ENCODE peak calls at places on chromosomes 16 and 17, in six cellular contexts. V, B, C, A, N and R are unnamed samples.

GRCh38 chr17:45759761-45760160 is 24.4 kb upstream of the CRHR1 start:
- DNase-seq in V (no peak), B (peak), C (peak), A (no peak), N (no peak), R (peak)

GRCh38 chr16:10744370-10745030 is 858 bp downstream of the NUBP1 start:
- DNase-seq in V (peak), B (peak), C (peak), A (no peak), N (no peak), R (peak)

GRCh38 chr17:79700574-79700973 is 30.2 kb upstream of the ENPP7 start:
- DNase-seq in V (no peak), B (no peak), C (no peak), A (no peak), N (no peak), R (no peak)

GRCh38 chr17:39618956-39619785 is 7.6 kb upstream of the PPP1R1B start:
- DNase-seq in V (no peak), B (no peak), C (no peak), A (no peak), N (peak), R (no peak)

GRCh38 chr17:73323622-73324455 is 12.0 kb upstream of the CDC42EP4 start:
- DNase-seq in V (peak), B (no peak), C (no peak), A (no peak), N (no peak), R (no peak)

GRCh38 chr17:28087743-28088142 is 45.3 kb downstream of the NLK start:
- DNase-seq in V (no peak), B (no peak), C (no peak), A (no peak), N (no peak), R (no peak)

GRCh38 chr16:77289331-77289809 is 90.2 kb downstream of the SYCE1L start:
- DNase-seq in V (peak), B (no peak), C (peak), A (no peak), N (no peak), R (no peak)

GRCh38 chr17:80047176-80047575 is 10.7 kb downstream of the CCDC40 start:
- DNase-seq in V (no peak), B (no peak), C (no peak), A (no peak), N (no peak), R (no peak)

GRCh38 chr16:30946671-30947532 is 2.0 kb upstream of the ORAI3 start:
- DNase-seq in V (no peak), B (no peak), C (no peak), A (no peak), N (no peak), R (no peak)

GRCh38 chr17:44779211-44780025 is 20.6 kb downstream of the ADAM11 start:
- DNase-seq in V (peak), B (peak), C (peak), A (peak), N (peak), R (peak)

GRCh38 chr17:21417921-21418320 is 41.8 kb downstream of the KCNJ12 start:
- DNase-seq in V (no peak), B (no peak), C (no peak), A (no peak), N (no peak), R (no peak)

GRCh38 chr16:88549671-88550643 is 20.2 kb upstream of the ZC3H18 start:
- DNase-seq in V (no peak), B (no peak), C (no peak), A (no peak), N (no peak), R (no peak)

GRCh38 chr17:19403021-19403420 is 8.0 kb upstream of the RNF112 start:
- DNase-seq in V (no peak), B (no peak), C (no peak), A (no peak), N (no peak), R (no peak)
- TF ChIP-seq BHLHE40 in V (no peak), B (no peak), C (no peak), A (no peak), N (no peak), R (no peak)

DNA sequence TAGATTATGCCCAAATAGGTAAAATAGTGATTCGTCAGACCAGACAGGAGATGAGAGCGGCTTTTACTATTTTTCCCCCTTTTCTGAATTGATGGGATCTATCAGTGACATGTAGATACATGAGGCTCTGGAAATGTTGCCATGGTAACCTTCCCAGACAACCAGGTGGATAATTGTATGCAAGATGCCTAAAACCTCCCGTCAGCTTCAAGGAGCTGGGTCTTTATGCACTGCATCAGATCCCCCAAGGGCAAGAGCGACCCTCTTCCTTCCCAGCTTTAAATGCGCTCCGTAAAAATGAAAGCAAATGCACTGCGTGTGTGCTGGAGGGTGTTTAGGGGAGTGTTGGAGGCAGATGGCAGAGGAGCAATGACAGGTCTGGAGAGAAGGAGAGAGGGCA is 461.9 kb upstream of the HSBP1 start:
- DNase-seq in V (no peak), B (no peak), C (no peak), A (no peak), N (no peak), R (no peak)
- TF ChIP-seq BHLHE40 in V (no peak), B (no peak), C (no peak), A (no peak), N (no peak), R (no peak)

GRCh38 chr16:12059216-12059769 is 82.8 kb downstream of the SNX29 start:
- DNase-seq in V (no peak), B (no peak), C (no peak), A (no peak), N (peak), R (no peak)

GRCh38 chr16:12063004-12063395 is 86.5 kb downstream of the SNX29 start:
- DNase-seq in V (no peak), B (no peak), C (no peak), A (no peak), N (no peak), R (no peak)

GRCh38 chr16:12062343-12063003 is 85.9 kb downstream of the SNX29 start:
- DNase-seq in V (peak), B (no peak), C (no peak), A (no peak), N (no peak), R (no peak)

GRCh38 chr16:12061336-12062055 is 85.0 kb downstream of the SNX29 start:
- DNase-seq in V (peak), B (no peak), C (no peak), A (no peak), N (no peak), R (no peak)

DNA sequence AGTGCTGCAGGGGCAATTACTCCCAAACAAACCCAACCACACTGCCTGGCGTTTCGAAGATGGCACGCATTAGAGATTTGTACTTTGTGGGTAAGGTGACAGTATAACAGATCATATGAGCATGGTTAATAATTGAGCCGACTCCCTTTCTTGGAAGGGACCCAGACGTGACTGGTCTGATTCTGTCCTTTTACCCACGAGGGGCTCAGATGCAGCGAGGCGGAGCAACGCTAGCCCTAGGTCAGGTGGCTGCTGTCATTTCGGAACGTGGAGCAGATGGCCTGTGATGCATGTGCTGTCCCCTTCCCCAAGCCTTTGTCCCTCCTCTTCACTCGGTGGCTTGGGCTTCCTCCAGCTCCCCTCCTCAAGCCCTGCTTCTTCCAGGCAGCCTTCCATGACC is 84.2 kb downstream of the SNX29 start:
- DNase-seq in V (no peak), B (no peak), C (no peak), A (peak), N (no peak), R (no peak)
- TF ChIP-seq BHLHE40 in V (no peak), B (no peak), C (no peak), A (no peak), N (no peak), R (no peak)

DNA sequence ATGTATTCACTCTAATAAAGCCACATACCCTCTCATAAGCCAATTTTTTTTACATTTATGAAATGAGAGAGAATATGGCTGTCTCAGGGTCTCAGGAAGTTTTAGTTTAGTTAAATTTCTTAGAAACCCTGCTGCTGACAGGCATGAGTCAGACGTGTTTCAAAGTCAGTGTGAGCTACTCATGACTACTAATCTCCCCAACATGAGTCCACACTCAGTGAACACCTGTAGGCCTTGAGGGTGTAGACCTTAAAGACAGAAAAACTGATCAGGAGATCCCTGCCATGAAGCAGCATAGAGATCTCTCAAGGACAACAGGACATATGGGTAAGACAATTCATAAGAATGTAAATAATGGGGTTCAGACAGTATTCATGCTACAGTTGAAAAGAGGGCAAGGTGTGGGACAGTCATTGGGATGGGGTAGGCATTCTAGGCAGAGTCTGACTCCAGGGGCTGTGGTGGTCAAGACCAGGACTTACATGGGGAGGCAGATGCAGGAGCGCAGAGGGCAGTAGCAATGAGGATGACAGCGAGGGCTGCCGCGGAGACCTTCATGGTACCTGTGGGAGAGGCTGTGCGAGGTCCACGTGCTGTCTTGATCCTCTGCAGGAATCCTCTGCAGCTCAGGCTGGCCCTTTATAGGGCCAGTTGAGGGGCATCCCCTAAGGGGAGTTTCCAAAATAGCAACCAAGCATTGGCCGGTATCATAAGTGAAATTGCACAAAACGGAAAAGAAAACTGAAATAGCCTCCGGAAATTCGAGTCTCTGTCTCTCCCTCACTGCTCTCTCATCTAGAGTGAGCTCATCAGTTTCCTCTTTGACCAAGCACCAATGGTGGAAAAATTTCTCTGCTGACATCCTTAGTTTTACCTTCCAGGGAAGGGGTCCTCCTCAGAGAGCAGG is at the start of gene CCL5:
- DNase-seq in V (peak), B (peak), C (no peak), A (peak), N (no peak), R (no peak)
- TF ChIP-seq BHLHE40 in V (no peak), B (no peak), C (no peak), A (peak), N (no peak), R (no peak)

GRCh38 chr17:30345527-30346075 is 11.7 kb upstream of the TMIGD1 start:
- DNase-seq in V (no peak), B (peak), C (no peak), A (no peak), N (peak), R (no peak)

GRCh38 chr17:30345089-30345433 is 11.2 kb upstream of the TMIGD1 start:
- DNase-seq in V (no peak), B (no peak), C (no peak), A (no peak), N (no peak), R (no peak)

GRCh38 chr17:30349252-30349651 is 15.4 kb upstream of the TMIGD1 start:
- DNase-seq in V (no peak), B (no peak), C (no peak), A (no peak), N (no peak), R (no peak)

GRCh38 chr17:30346211-30346831 is 12.5 kb upstream of the TMIGD1 start:
- DNase-seq in V (no peak), B (no peak), C (no peak), A (no peak), N (peak), R (no peak)

GRCh38 chr17:30347488-30347887 is 13.6 kb upstream of the TMIGD1 start:
- DNase-seq in V (no peak), B (no peak), C (no peak), A (no peak), N (no peak), R (no peak)
- TF ChIP-seq BHLHE40 in V (no peak), B (no peak), C (no peak), A (no peak), N (no peak), R (no peak)

GRCh38 chr17:43033947-43034622 is 9.1 kb downstream of the RND2 start:
- DNase-seq in V (no peak), B (no peak), C (no peak), A (no peak), N (no peak), R (no peak)

GRCh38 chr17:43031666-43032065 is 6.6 kb downstream of the RND2 start:
- DNase-seq in V (no peak), B (no peak), C (no peak), A (no peak), N (no peak), R (no peak)

GRCh38 chr17:43039646-43040045 is 14.6 kb downstream of the RND2 start:
- DNase-seq in V (no peak), B (no peak), C (no peak), A (no peak), N (no peak), R (no peak)

GRCh38 chr17:43030137-43030767 is 5.2 kb downstream of the RND2 start:
- DNase-seq in V (no peak), B (no peak), C (no peak), A (no peak), N (no peak), R (no peak)

GRCh38 chr17:43034623-43035293 is 9.7 kb downstream of the RND2 start:
- DNase-seq in V (no peak), B (no peak), C (no peak), A (no peak), N (no peak), R (no peak)
- TF ChIP-seq BHLHE40 in V (no peak), B (no peak), C (no peak), A (no peak), N (no peak), R (no peak)

GRCh38 chr16:86580063-86580797 is 1.9 kb downstream of the FOXL1 start:
- DNase-seq in V (peak), B (no peak), C (no peak), A (no peak), N (no peak), R (no peak)
- TF ChIP-seq BHLHE40 in V (no peak), B (no peak), C (no peak), A (no peak), N (no peak), R (no peak)

GRCh38 chr17:46931596-46931995 is 8.6 kb downstream of the GOSR2 start:
- DNase-seq in V (no peak), B (no peak), C (no peak), A (no peak), N (no peak), R (no peak)

GRCh38 chr17:46930083-46930482 is 7.1 kb downstream of the GOSR2 start:
- DNase-seq in V (no peak), B (no peak), C (no peak), A (no peak), N (no peak), R (no peak)

GRCh38 chr17:46925185-46925858 is 2.4 kb downstream of the GOSR2 start:
- DNase-seq in V (no peak), B (no peak), C (no peak), A (no peak), N (peak), R (no peak)

GRCh38 chr17:46929413-46929812 is 6.5 kb downstream of the GOSR2 start:
- DNase-seq in V (peak), B (no peak), C (no peak), A (no peak), N (no peak), R (no peak)

DNA sequence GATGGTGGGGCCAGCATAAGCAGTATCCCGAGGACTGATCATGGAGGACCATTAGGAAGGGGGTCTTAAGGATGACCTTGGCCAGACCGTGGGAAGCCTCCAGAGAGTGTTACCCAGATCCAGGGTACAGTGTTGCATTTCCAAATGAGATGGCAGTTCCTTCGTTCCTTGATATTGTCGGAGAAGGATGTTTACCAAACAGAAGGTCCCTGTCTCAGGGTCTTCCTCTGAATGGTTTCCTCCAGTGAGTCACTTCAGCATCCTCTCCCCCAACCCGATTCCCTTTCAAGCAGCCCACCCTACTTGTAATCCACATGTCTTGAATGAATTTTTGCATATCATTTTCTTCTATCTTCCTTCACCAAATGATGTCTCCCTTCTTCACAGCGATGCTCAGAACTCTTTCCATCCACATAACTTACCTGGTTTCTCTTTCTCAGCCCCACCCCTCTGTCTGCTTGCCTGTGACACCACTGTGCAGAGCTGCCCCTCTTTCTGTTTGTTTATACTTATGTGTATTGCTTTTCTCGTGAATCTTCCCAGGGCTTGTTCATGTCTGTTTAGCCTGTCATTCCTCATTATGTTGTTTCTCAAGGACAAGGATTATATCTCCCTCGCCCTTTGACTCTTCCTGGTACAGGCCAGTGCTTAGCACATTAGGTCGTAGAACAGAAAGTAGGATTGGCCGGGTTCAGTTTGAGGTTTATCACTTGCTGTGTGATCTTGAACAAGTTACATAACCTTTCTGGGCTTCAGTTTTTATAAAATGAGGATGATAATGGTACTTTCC is 5.7 kb downstream of the GOSR2 start:
- DNase-seq in V (no peak), B (no peak), C (no peak), A (no peak), N (no peak), R (no peak)
- TF ChIP-seq BHLHE40 in V (no peak), B (no peak), C (no peak), A (no peak), N (no peak), R (no peak)

GRCh38 chr17:77382356-77382911 is 241.7 kb downstream of the SEC14L1 start:
- DNase-seq in V (no peak), B (no peak), C (no peak), A (no peak), N (peak), R (no peak)

GRCh38 chr17:77381731-77382130 is 241.0 kb downstream of the SEC14L1 start:
- DNase-seq in V (no peak), B (no peak), C (no peak), A (no peak), N (no peak), R (no peak)

GRCh38 chr17:77382966-77383612 is 242.3 kb downstream of the SEC14L1 start:
- DNase-seq in V (peak), B (no peak), C (no peak), A (no peak), N (no peak), R (no peak)

GRCh38 chr17:77385750-77386501 is 245.2 kb downstream of the SEC14L1 start:
- DNase-seq in V (no peak), B (peak), C (no peak), A (no peak), N (no peak), R (no peak)

GRCh38 chr17:77383613-77384608 is 243.1 kb downstream of the SEC14L1 start:
- DNase-seq in V (no peak), B (no peak), C (no peak), A (no peak), N (no peak), R (no peak)
- TF ChIP-seq BHLHE40 in V (no peak), B (no peak), C (no peak), A (no peak), N (no peak), R (no peak)